ENCODE peak calls at places on chromosomes 4 and X, in ten cellular contexts. One of them, this sample, is unnamed.

GRCh38 chr4:67204441-67204840 is 340.9 kb downstream of the CENPC start:
- DNase-seq in adrenal gland: no peak
- DNase-seq in vagina: no peak
- DNase-seq in A549: no peak
- DNase-seq in body of pancreas: no peak
- DNase-seq in NB4: peak
- DNase-seq in ovary: no peak
- DNase-seq in HCT116: no peak
- DNase-seq in K562: no peak
- DNase-seq in endothelial cell of umbilical vein: no peak
- DNase-seq in this sample: no peak

GRCh38 chr4:7775396-7775795 is 164.3 kb downstream of the AFAP1 start:
- DNase-seq in ovary: no peak
- DNase-seq in body of pancreas: no peak
- DNase-seq in NB4: no peak
- DNase-seq in A549: no peak
- DNase-seq in adrenal gland: no peak
- DNase-seq in vagina: no peak
- DNase-seq in HCT116: no peak
- DNase-seq in K562: no peak
- DNase-seq in endothelial cell of umbilical vein: no peak
- DNase-seq in this sample: no peak

GRCh38 chrX:42241421-42241820 is 318.1 kb upstream of the CASK start:
- DNase-seq in vagina: no peak
- DNase-seq in ovary: no peak
- DNase-seq in HCT116: no peak
- DNase-seq in endothelial cell of umbilical vein: no peak
- DNase-seq in NB4: no peak
- DNase-seq in body of pancreas: no peak
- DNase-seq in A549: no peak
- DNase-seq in K562: no peak
- DNase-seq in adrenal gland: no peak
- DNase-seq in this sample: no peak

GRCh38 chr4:96352051-96352517 is 512.2 kb downstream of the PDHA2 start:
- DNase-seq in K562: no peak
- DNase-seq in ovary: no peak
- DNase-seq in A549: peak
- DNase-seq in body of pancreas: no peak
- DNase-seq in vagina: no peak
- DNase-seq in endothelial cell of umbilical vein: peak
- DNase-seq in NB4: peak
- DNase-seq in HCT116: peak
- DNase-seq in adrenal gland: no peak
- DNase-seq in this sample: no peak

GRCh38 chr4:169604131-169604900 is 8.1 kb downstream of the NEK1 start:
- DNase-seq in HCT116: no peak
- DNase-seq in body of pancreas: no peak
- DNase-seq in adrenal gland: peak
- DNase-seq in K562: peak
- DNase-seq in endothelial cell of umbilical vein: peak
- DNase-seq in ovary: no peak
- DNase-seq in A549: peak
- DNase-seq in NB4: peak
- DNase-seq in vagina: no peak
- DNase-seq in this sample: no peak

GRCh38 chr4:87058272-87059073 is 123.7 kb downstream of the AFF1 start:
- DNase-seq in vagina: no peak
- DNase-seq in A549: peak
- DNase-seq in ovary: no peak
- DNase-seq in adrenal gland: peak
- DNase-seq in HCT116: peak
- DNase-seq in body of pancreas: no peak
- DNase-seq in K562: peak
- DNase-seq in NB4: no peak
- DNase-seq in endothelial cell of umbilical vein: no peak
- DNase-seq in this sample: peak

GRCh38 chrX:39249999-39250398 is 448.7 kb downstream of the MID1IP1 start:
- DNase-seq in A549: no peak
- DNase-seq in adrenal gland: no peak
- DNase-seq in K562: no peak
- DNase-seq in vagina: no peak
- DNase-seq in body of pancreas: no peak
- DNase-seq in ovary: no peak
- DNase-seq in endothelial cell of umbilical vein: no peak
- DNase-seq in HCT116: no peak
- DNase-seq in NB4: peak
- DNase-seq in this sample: no peak

GRCh38 chr4:38100474-38101255 is 140.5 kb downstream of the PTTG2 start:
- DNase-seq in ovary: no peak
- DNase-seq in adrenal gland: no peak
- DNase-seq in K562: no peak
- DNase-seq in HCT116: no peak
- DNase-seq in A549: no peak
- DNase-seq in body of pancreas: no peak
- DNase-seq in vagina: no peak
- DNase-seq in endothelial cell of umbilical vein: no peak
- DNase-seq in NB4: no peak
- DNase-seq in this sample: no peak

GRCh38 chrX:119602701-119603255 is 3.4 kb downstream of the NKRF start:
- DNase-seq in vagina: no peak
- DNase-seq in A549: no peak
- DNase-seq in K562: no peak
- DNase-seq in HCT116: no peak
- DNase-seq in body of pancreas: no peak
- DNase-seq in endothelial cell of umbilical vein: no peak
- DNase-seq in ovary: no peak
- DNase-seq in adrenal gland: no peak
- DNase-seq in NB4: no peak
- DNase-seq in this sample: no peak

GRCh38 chrX:9163153-9163790 is 129.3 kb upstream of the FAM9B start:
- DNase-seq in HCT116: no peak
- DNase-seq in endothelial cell of umbilical vein: peak
- DNase-seq in adrenal gland: no peak
- DNase-seq in K562: no peak
- DNase-seq in ovary: no peak
- DNase-seq in A549: peak
- DNase-seq in vagina: no peak
- DNase-seq in NB4: no peak
- DNase-seq in body of pancreas: no peak
- DNase-seq in this sample: no peak

GRCh38 chrX:50049228-50049627 is 126.8 kb downstream of the CLCN5 start:
- DNase-seq in adrenal gland: no peak
- DNase-seq in body of pancreas: no peak
- DNase-seq in vagina: no peak
- DNase-seq in HCT116: no peak
- DNase-seq in endothelial cell of umbilical vein: no peak
- DNase-seq in K562: no peak
- DNase-seq in ovary: no peak
- DNase-seq in A549: no peak
- DNase-seq in NB4: no peak
- DNase-seq in this sample: no peak

GRCh38 chrX:56783450-56783831 is 54.4 kb downstream of the NBDY start:
- DNase-seq in K562: no peak
- DNase-seq in HCT116: no peak
- DNase-seq in endothelial cell of umbilical vein: no peak
- DNase-seq in body of pancreas: peak
- DNase-seq in ovary: peak
- DNase-seq in NB4: no peak
- DNase-seq in adrenal gland: no peak
- DNase-seq in A549: no peak
- DNase-seq in vagina: no peak
- DNase-seq in this sample: no peak

GRCh38 chr4:179817317-179817716 is 2375.1 kb upstream of the AGA start:
- DNase-seq in ovary: no peak
- DNase-seq in A549: no peak
- DNase-seq in HCT116: no peak
- DNase-seq in vagina: no peak
- DNase-seq in NB4: no peak
- DNase-seq in body of pancreas: no peak
- DNase-seq in adrenal gland: no peak
- DNase-seq in K562: no peak
- DNase-seq in endothelial cell of umbilical vein: no peak
- DNase-seq in this sample: no peak

GRCh38 chrX:55127692-55128091 is 38.9 kb downstream of the PAGE2 start:
- DNase-seq in A549: no peak
- DNase-seq in endothelial cell of umbilical vein: no peak
- DNase-seq in NB4: peak
- DNase-seq in K562: no peak
- DNase-seq in ovary: no peak
- DNase-seq in adrenal gland: no peak
- DNase-seq in body of pancreas: no peak
- DNase-seq in vagina: no peak
- DNase-seq in HCT116: no peak
- DNase-seq in this sample: no peak

GRCh38 chr4:166594326-166594946 is 639.9 kb downstream of the SPOCK3 start:
- DNase-seq in NB4: peak
- DNase-seq in endothelial cell of umbilical vein: no peak
- DNase-seq in body of pancreas: peak
- DNase-seq in ovary: no peak
- DNase-seq in A549: peak
- DNase-seq in HCT116: peak
- DNase-seq in adrenal gland: peak
- DNase-seq in K562: peak
- DNase-seq in vagina: no peak
- DNase-seq in this sample: peak

DNA sequence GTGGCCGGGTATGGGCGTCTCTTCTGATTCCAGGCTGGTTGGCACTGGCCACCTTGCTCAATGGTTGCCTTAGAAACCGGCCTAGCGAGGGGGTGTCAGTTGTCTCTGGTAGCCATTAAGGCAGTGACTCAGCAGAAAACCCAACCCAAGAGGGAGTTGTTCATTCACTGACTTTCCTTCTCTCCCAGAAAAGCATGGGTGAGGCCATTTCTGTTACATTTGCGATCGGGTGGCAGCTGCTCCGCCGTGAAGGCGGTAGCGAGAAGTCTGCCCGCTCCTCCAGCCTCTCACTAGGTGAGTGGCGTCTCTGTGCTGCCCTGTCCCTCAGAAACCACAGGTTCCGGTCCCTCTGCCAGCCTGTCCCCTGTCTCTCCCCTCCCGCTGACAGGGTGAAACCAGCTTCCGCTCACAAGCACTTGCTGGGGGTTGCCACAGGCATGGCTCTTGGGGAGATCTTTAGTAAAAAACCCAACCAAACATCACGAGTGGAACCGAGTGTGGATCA is 17.4 kb downstream of the IRAK1 start:
- DNase-seq in HCT116: no peak
- DNase-seq in ovary: no peak
- DNase-seq in adrenal gland: peak
- DNase-seq in endothelial cell of umbilical vein: no peak
- DNase-seq in A549: peak
- DNase-seq in NB4: peak
- DNase-seq in body of pancreas: no peak
- DNase-seq in K562: peak
- DNase-seq in vagina: peak
- DNase-seq in this sample: no peak
- TF ChIP-seq POLR2A in HCT116: no peak
- TF ChIP-seq POLR2A in ovary: no peak
- TF ChIP-seq POLR2A in adrenal gland: no peak
- TF ChIP-seq POLR2A in endothelial cell of umbilical vein: no peak
- TF ChIP-seq POLR2A in A549: no peak
- TF ChIP-seq POLR2A in NB4: peak
- TF ChIP-seq POLR2A in body of pancreas: no peak
- TF ChIP-seq POLR2A in K562: peak
- TF ChIP-seq POLR2A in vagina: no peak
- TF ChIP-seq POLR2A in this sample: no peak

GRCh38 chr4:79552311-79552710 is 144.3 kb upstream of the GK2 start:
- DNase-seq in vagina: no peak
- DNase-seq in ovary: no peak
- DNase-seq in A549: no peak
- DNase-seq in adrenal gland: no peak
- DNase-seq in NB4: no peak
- DNase-seq in body of pancreas: no peak
- DNase-seq in K562: no peak
- DNase-seq in endothelial cell of umbilical vein: no peak
- DNase-seq in HCT116: no peak
- DNase-seq in this sample: no peak
- TF ChIP-seq POLR2A in vagina: no peak
- TF ChIP-seq POLR2A in ovary: no peak
- TF ChIP-seq POLR2A in A549: no peak
- TF ChIP-seq POLR2A in adrenal gland: no peak
- TF ChIP-seq POLR2A in NB4: no peak
- TF ChIP-seq POLR2A in body of pancreas: no peak
- TF ChIP-seq POLR2A in K562: no peak
- TF ChIP-seq POLR2A in endothelial cell of umbilical vein: no peak
- TF ChIP-seq POLR2A in HCT116: no peak
- TF ChIP-seq POLR2A in this sample: no peak

GRCh38 chr4:26860157-26860921 is at the start of gene STIM2:
- DNase-seq in A549: peak
- DNase-seq in HCT116: peak
- DNase-seq in K562: peak
- DNase-seq in ovary: peak
- DNase-seq in NB4: peak
- DNase-seq in body of pancreas: peak
- DNase-seq in adrenal gland: peak
- DNase-seq in vagina: peak
- DNase-seq in endothelial cell of umbilical vein: peak
- DNase-seq in this sample: peak
- TF ChIP-seq POLR2A in A549: peak
- TF ChIP-seq POLR2A in HCT116: peak
- TF ChIP-seq POLR2A in K562: peak
- TF ChIP-seq POLR2A in ovary: peak
- TF ChIP-seq POLR2A in NB4: peak
- TF ChIP-seq POLR2A in body of pancreas: peak
- TF ChIP-seq POLR2A in adrenal gland: peak
- TF ChIP-seq POLR2A in vagina: peak
- TF ChIP-seq POLR2A in endothelial cell of umbilical vein: no peak
- TF ChIP-seq POLR2A in this sample: peak

GRCh38 chrX:45758319-45758718 is 557.6 kb upstream of the DIPK2B start:
- DNase-seq in endothelial cell of umbilical vein: peak
- DNase-seq in NB4: peak
- DNase-seq in K562: no peak
- DNase-seq in vagina: no peak
- DNase-seq in A549: no peak
- DNase-seq in body of pancreas: no peak
- DNase-seq in adrenal gland: no peak
- DNase-seq in HCT116: no peak
- DNase-seq in ovary: no peak
- DNase-seq in this sample: no peak

GRCh38 chrX:45757272-45757671 is 556.6 kb upstream of the DIPK2B start:
- DNase-seq in HCT116: no peak
- DNase-seq in A549: no peak
- DNase-seq in adrenal gland: no peak
- DNase-seq in endothelial cell of umbilical vein: no peak
- DNase-seq in vagina: no peak
- DNase-seq in body of pancreas: no peak
- DNase-seq in K562: no peak
- DNase-seq in ovary: no peak
- DNase-seq in NB4: no peak
- DNase-seq in this sample: no peak

GRCh38 chrX:45760187-45760742 is 559.6 kb upstream of the DIPK2B start:
- DNase-seq in ovary: no peak
- DNase-seq in adrenal gland: no peak
- DNase-seq in A549: no peak
- DNase-seq in body of pancreas: no peak
- DNase-seq in NB4: no peak
- DNase-seq in K562: no peak
- DNase-seq in vagina: no peak
- DNase-seq in endothelial cell of umbilical vein: no peak
- DNase-seq in HCT116: no peak
- DNase-seq in this sample: no peak

GRCh38 chrX:45756562-45756961 is 555.9 kb upstream of the DIPK2B start:
- DNase-seq in A549: no peak
- DNase-seq in HCT116: no peak
- DNase-seq in body of pancreas: no peak
- DNase-seq in vagina: no peak
- DNase-seq in NB4: peak
- DNase-seq in K562: no peak
- DNase-seq in endothelial cell of umbilical vein: peak
- DNase-seq in ovary: no peak
- DNase-seq in adrenal gland: no peak
- DNase-seq in this sample: no peak

GRCh38 chrX:45758738-45759397 is 558.2 kb upstream of the DIPK2B start:
- DNase-seq in HCT116: no peak
- DNase-seq in adrenal gland: no peak
- DNase-seq in endothelial cell of umbilical vein: no peak
- DNase-seq in NB4: peak
- DNase-seq in vagina: no peak
- DNase-seq in K562: no peak
- DNase-seq in ovary: no peak
- DNase-seq in A549: no peak
- DNase-seq in body of pancreas: no peak
- DNase-seq in this sample: no peak
- TF ChIP-seq POLR2A in HCT116: no peak
- TF ChIP-seq POLR2A in adrenal gland: no peak
- TF ChIP-seq POLR2A in endothelial cell of umbilical vein: peak
- TF ChIP-seq POLR2A in NB4: no peak
- TF ChIP-seq POLR2A in vagina: no peak
- TF ChIP-seq POLR2A in K562: no peak
- TF ChIP-seq POLR2A in ovary: no peak
- TF ChIP-seq POLR2A in A549: no peak
- TF ChIP-seq POLR2A in body of pancreas: no peak
- TF ChIP-seq POLR2A in this sample: no peak

This sample was measured in H54.